ENCODE peak calls at places on chromosomes 4 and X, in six cellular contexts. C is BE2C, O is IMR-90, W is progenitor cell of endocrine pancreas, E is upper lobe of right lung, P is transverse colon. J is an unnamed sample.

GRCh38 chrX:152601848-152602616 is 35.7 kb upstream of the GABRQ start:
- DNase-seq in E (no peak), O (no peak), C (peak), P (no peak), W (no peak), J (no peak)

GRCh38 chr4:155371432-155372043 is 5.2 kb downstream of the MAP9 start:
- DNase-seq in P (no peak), W (no peak), C (no peak), O (peak), E (no peak), J (peak)

GRCh38 chrX:40130207-40130606 is 32.4 kb upstream of the BCOR start:
- DNase-seq in W (no peak), C (no peak), O (peak), P (no peak), E (no peak), J (peak)

GRCh38 chr4:48970471-48970921 is 15.6 kb upstream of the CWH43 start:
- DNase-seq in P (no peak), W (no peak), E (no peak), C (no peak), O (peak), J (peak)

GRCh38 chrX:18075603-18076002 is 145.1 kb downstream of the BEND2 start:
- DNase-seq in C (no peak), E (no peak), W (no peak), P (no peak), O (no peak), J (no peak)

GRCh38 chr4:113444386-113444785 is 317.2 kb downstream of the CAMK2D start:
- DNase-seq in P (no peak), C (no peak), O (peak), W (no peak), E (no peak), J (no peak)

GRCh38 chrX:134933911-134934310 is 56.9 kb upstream of the SMIM10 start:
- DNase-seq in O (no peak), P (no peak), W (no peak), E (no peak), C (no peak), J (no peak)

GRCh38 chr4:21034728-21035127 is 334.5 kb downstream of the PACRGL start:
- DNase-seq in O (no peak), C (no peak), P (no peak), W (no peak), E (no peak), J (no peak)

GRCh38 chr4:123741906-123742305 is 345.3 kb downstream of the SPRY1 start:
- DNase-seq in E (no peak), P (no peak), O (peak), C (no peak), W (no peak), J (no peak)

GRCh38 chr4:126630171-126630570 is 1002.6 kb upstream of the INTU start:
- DNase-seq in W (no peak), O (no peak), C (no peak), E (no peak), P (no peak), J (no peak)

GRCh38 chrX:144722307-144722706 is 525.0 kb upstream of the SPANXN1 start:
- DNase-seq in C (no peak), O (no peak), W (no peak), E (no peak), P (no peak), J (no peak)

GRCh38 chr4:155805016-155805415 is 46.2 kb downstream of the GUCY1B1 start:
- DNase-seq in W (no peak), O (peak), C (no peak), E (no peak), P (no peak), J (no peak)

GRCh38 chrX:133265331-133265730 is 47.2 kb upstream of the TFDP3 start:
- DNase-seq in W (peak), E (peak), C (no peak), P (no peak), O (no peak), J (no peak)

GRCh38 chrX:54495814-54496516 is at the start of gene FGD1:
- DNase-seq in C (peak), E (peak), O (peak), W (peak), P (peak), J (peak)

GRCh38 chr4:22410645-22411247 is 105.1 kb downstream of the ADGRA3 start:
- DNase-seq in E (no peak), O (peak), P (no peak), W (no peak), C (no peak), J (no peak)

GRCh38 chrX:70755850-70756249 is 152.7 kb downstream of the TEX11 start:
- DNase-seq in P (no peak), W (no peak), E (no peak), C (no peak), O (no peak), J (no peak)

GRCh38 chr4:8385611-8386010 is 54.9 kb downstream of the ACOX3 start:
- DNase-seq in W (no peak), C (no peak), P (no peak), O (no peak), E (no peak), J (no peak)

DNA sequence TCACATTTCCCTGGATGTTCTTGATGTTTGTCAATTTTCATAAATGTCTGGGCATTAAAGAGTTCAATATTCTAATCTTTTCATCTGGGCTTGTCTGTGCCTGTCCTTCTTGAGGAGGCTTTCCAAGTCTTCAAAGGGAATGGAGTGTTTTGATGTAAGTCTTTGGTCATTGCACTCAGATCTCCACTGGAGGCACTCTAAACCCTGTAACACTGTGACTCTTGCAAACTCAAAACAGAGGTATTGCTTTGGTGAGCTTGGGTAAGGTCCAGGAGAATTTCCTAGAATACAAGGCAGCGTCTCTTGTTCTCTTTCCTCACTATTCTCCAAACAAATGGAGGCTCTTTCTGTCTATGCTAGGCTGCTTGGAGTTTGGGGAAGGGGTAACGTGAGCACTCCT is 1118.1 kb upstream of the PABPC4L start:
- DNase-seq in W (no peak), C (no peak), P (no peak), E (no peak), O (no peak), J (no peak)
- TF ChIP-seq CTCF in W (no peak), C (peak), P (no peak), E (no peak), O (no peak), J (no peak)

DNA sequence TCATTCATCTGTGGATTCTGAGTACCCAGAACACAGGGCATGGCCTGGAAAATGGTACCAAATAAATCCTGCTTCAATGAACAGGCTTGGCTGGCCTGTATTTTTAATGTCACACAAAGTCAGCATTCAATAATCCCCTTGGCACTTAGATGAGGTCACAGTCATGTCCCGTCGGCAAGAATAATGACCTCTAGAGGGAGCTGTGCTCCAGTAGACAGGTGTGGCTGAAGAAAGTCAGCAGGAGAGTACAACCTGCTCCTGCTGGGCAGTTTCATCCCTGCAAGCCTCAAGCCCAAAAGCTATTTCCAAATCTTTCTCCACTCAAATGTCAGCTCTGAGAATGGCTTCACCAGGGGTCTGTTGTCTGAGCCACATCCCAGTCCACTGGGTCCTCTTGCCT is 404.0 kb upstream of the F9 start:
- DNase-seq in W (peak), C (no peak), P (peak), E (no peak), O (no peak), J (no peak)
- TF ChIP-seq CTCF in W (peak), C (no peak), P (peak), E (peak), O (no peak), J (no peak)

DNA sequence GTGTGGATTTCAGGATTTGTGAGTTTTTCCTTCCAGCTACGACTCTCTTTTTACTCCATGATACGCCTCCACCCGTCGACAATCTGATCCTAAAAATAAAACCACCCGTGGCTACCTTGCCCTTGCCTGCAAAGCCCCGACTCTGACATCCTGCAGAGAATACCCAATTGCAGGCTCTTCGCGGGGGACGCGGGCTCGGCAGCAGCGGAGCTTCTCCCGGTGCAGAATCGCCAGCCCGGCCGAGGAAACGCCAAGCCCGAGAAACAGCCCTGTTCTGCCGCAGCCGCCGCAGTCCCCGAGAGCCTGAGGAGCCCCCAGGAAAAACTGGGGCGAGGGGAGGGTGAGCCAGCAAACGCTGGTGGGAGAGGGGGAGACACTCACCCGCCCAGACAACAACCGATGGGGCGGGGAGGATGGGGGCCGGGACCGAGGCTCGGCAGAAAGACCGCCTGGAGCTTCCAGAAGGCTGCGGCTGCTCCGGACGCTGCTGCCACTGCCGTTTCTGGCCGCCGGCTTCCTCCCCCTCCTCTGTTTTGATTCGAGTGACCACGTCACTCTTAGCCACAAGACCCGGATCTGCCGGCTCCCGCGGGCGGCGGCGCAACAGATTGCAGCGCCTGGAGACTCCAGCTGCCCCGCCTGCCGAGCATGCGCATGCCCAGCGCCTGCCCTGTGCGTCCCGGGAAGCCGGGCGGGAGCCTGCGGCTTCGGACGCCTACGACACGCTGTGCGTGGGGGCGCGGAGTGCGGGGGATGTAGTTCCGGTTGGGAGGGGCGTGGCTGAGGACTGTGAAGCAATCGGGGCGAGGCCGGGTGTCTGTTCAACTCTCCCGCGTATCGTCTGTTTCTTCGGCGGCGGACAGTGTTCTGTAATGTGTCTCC is at the start of gene SMIM14:
- DNase-seq in P (peak), C (peak), E (peak), O (peak), W (peak), J (peak)
- TF ChIP-seq CTCF in P (no peak), C (no peak), E (no peak), O (no peak), W (no peak), J (no peak)

DNA sequence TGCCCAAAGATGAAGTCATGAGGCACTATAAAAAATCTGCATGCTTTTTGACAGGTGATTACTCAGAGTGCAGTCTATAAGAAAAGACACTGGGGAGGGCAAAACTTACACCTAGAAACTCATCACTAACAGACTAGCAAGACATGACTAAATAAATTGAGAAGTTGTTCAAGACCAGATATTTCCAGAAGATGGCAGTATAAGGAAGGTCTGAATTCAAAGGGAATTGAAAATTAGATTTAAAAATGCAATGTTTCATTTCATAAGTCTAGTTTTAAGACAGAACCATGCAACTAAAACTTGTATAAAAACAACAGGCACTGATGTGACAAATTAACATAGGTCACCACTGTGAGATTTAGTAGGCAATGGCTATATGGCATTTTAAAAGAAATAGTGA is 232.5 kb upstream of the POF1B start:
- DNase-seq in O (peak), E (no peak), W (no peak), P (no peak), C (no peak), J (no peak)
- TF ChIP-seq CTCF in O (peak), E (peak), W (peak), P (no peak), C (peak), J (peak)

GRCh38 chr4:88791274-88791673 is 93.6 kb upstream of the NAP1L5 start:
- DNase-seq in E (no peak), W (no peak), O (peak), C (no peak), P (no peak), J (no peak)
- TF ChIP-seq CTCF in E (no peak), W (no peak), O (peak), C (peak), P (no peak), J (peak)

J was measured in RWPE1.